ENCODE peak calls at places on chromosomes 12 and 14, in six cellular contexts. J is HepG2, Z is AG04450, C is WTC11, E is endothelial cell, H is fibroblast of lung. W is an unnamed sample.

GRCh38 chr12:69553626-69554248 is 31.5 kb upstream of the CCT2 start:
- DNase-seq in E (no peak), J (peak), H (peak), C (no peak), Z (no peak), W (peak)

GRCh38 chr14:58663494-58664111 is 25.8 kb downstream of the DACT1 start:
- DNase-seq in Z (peak), J (no peak), H (peak), C (no peak), E (no peak), W (peak)

GRCh38 chr14:33945329-33945728 is 5.5 kb downstream of the EGLN3 start:
- DNase-seq in C (no peak), E (no peak), J (no peak), Z (no peak), H (no peak), W (no peak)

GRCh38 chr12:47650469-47650868 is 55.4 kb downstream of the RPAP3 start:
- DNase-seq in C (no peak), E (no peak), H (peak), Z (no peak), J (no peak), W (no peak)

GRCh38 chr14:99321955-99322730 is 50.1 kb upstream of the BCL11B start:
- DNase-seq in C (no peak), E (no peak), J (no peak), H (no peak), Z (no peak), W (no peak)

GRCh38 chr12:53735-54095 is 12.9 kb upstream of the IQSEC3 start:
- DNase-seq in Z (no peak), E (no peak), H (no peak), J (no peak), C (no peak), W (no peak)

GRCh38 chr14:79643132-79643531 is 568.2 kb downstream of the DIO2 start:
- DNase-seq in C (no peak), E (no peak), Z (no peak), J (no peak), H (no peak), W (no peak)

GRCh38 chr12:63400746-63401145 is 249.7 kb upstream of the AVPR1A start:
- DNase-seq in E (no peak), Z (no peak), H (peak), C (no peak), J (peak), W (no peak)

GRCh38 chr14:101525646-101526527 is 35.4 kb upstream of the DIO3 start:
- DNase-seq in C (no peak), E (no peak), J (no peak), H (no peak), Z (no peak), W (no peak)

GRCh38 chr12:23767834-23768233 is 181.6 kb downstream of the SOX5 start:
- DNase-seq in H (peak), E (no peak), Z (no peak), C (no peak), J (no peak), W (no peak)

GRCh38 chr12:57166971-57167371 is 19.6 kb upstream of the LRP1-AS start:
- DNase-seq in E (no peak), H (peak), Z (no peak), C (no peak), J (no peak), W (peak)

GRCh38 chr14:68210729-68211299 is 391.2 kb downstream of the RAD51B start:
- DNase-seq in H (peak), J (peak), C (no peak), Z (peak), E (no peak), W (peak)

GRCh38 chr12:8687846-8688601 is 9.8 kb upstream of the RIMKLB start:
- DNase-seq in C (no peak), E (peak), J (no peak), H (peak), Z (peak), W (peak)

GRCh38 chr14:60512952-60513554 is 4.1 kb downstream of the SIX6 start:
- DNase-seq in Z (no peak), E (no peak), J (no peak), C (peak), H (no peak), W (no peak)

GRCh38 chr14:77158175-77158908 is 16.8 kb upstream of the ZDHHC22 start:
- DNase-seq in J (no peak), E (no peak), H (peak), Z (peak), C (peak), W (peak)

GRCh38 chr12:122946690-122947271 is 19.5 kb downstream of the ABCB9 start:
- DNase-seq in H (peak), Z (peak), E (no peak), J (peak), C (no peak), W (peak)
- TF ChIP-seq CTCF in H (peak), Z (peak), E (no peak), J (peak), C (no peak), W (peak)

DNA sequence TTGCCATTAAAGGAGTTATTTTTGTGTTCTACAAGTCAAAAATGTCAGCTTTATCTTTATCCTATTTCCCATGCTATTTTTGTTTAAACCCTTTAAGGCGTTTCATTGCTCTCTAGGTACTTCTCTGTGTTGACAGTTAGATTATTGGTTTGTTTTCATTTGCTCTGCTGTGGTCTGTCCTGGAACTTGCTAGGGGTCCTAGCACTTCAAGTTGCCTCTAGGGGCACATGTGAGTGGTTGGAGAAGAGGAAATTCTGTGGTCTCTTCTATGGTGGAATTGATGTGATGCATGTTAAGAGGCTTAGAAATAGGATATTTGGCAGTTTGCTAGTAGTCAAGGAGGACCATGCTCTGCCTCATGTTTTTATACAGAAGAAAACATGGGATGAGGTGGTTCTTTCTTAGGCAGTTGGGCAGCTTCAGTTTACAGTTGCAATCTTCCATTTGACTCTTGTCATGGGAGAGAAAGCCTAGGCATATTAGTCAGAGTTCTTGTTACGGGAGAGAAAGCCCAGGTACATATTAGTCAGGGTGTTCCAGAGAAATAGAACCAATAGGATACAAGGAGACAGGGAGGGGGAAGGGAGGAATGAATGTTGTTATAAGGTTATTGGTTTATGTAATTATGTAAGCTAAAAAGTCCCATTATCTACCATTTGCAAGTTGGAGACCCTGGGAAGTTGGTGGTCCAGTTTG is 14.4 kb downstream of the TTLL5 start:
- DNase-seq in Z (no peak), J (no peak), E (no peak), H (no peak), C (no peak), W (no peak)
- TF ChIP-seq CTCF in Z (peak), J (no peak), E (no peak), H (peak), C (no peak), W (no peak)

DNA sequence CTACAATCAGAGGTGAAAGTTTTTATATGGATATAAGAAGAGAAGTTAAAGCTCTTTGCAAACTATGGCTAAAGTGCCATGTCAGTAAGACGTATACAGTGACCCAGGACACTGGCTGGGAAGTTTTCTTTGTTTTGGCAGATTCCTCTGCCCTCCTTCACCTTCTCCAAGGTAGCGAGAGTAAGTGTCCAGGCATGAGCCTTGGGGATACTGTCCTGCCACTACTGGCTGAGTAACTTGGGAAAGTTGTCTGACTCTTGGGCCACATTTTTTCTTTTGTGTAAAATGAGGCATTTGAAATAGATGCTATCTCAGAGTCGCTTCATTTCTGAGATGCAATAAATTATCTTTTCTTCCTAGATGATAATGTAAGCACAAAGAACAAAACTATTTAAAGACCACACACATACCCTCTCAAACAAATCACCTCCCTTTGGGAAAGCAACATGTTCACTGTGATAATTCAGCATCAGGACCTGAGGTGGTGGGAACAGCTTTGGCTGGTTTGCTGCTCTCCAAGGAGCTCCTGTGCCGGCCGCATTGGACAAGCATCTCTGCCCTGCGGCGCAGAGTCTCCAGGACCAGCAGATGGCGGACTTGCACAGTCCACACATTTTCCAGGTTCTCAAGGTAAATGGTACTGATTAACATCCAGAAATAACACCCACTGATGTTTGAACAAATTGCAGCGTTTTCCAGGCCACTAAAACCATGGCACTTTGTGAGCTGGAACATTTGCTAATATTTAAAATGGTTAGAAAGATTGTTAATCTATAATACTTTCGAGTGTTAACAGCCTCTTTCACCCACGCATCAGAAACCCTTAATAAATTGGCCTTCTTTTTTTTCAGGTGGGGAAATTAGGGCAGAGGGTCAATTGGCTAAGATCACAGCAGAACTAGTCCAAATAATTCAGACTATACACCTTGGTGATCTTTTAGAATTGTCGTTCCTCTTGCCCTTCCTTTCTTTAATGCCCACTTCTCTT is 106.2 kb downstream of the PTCSC3 start:
- DNase-seq in E (peak), C (peak), Z (peak), H (peak), J (peak), W (peak)
- TF ChIP-seq CTCF in E (peak), C (peak), Z (peak), H (peak), J (peak), W (peak)

DNA sequence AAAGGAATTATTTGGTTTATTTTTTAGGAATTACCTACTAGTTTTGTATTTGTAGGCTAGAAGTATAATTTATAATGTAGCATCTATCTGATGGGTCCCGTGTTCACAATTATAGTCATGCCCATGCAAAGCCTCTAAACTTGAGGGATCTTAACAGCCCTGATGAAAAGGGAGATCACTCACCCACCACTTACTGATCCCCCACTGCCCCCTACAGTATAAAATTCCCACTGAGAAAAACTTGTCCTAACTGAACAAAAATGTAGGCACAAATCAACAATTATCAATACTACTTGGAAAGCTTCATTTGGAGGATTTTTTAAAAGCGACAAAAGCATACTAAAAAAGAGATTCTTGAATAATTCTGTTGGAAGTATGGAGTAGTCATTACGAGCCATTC is 21.0 kb downstream of the WIF1 start:
- DNase-seq in J (peak), H (no peak), E (peak), Z (no peak), C (no peak), W (no peak)
- TF ChIP-seq CTCF in J (peak), H (peak), E (peak), Z (peak), C (peak), W (no peak)

GRCh38 chr12:49716546-49716945 is 9.3 kb upstream of the FMNL3 start:
- DNase-seq in Z (no peak), J (no peak), H (no peak), E (no peak), C (no peak), W (no peak)

GRCh38 chr12:49720214-49720613 is 13.0 kb upstream of the FMNL3 start:
- DNase-seq in C (no peak), H (no peak), J (peak), Z (no peak), E (no peak), W (peak)
- TF ChIP-seq CTCF in C (no peak), H (no peak), J (peak), Z (peak), E (no peak), W (no peak)

DNA sequence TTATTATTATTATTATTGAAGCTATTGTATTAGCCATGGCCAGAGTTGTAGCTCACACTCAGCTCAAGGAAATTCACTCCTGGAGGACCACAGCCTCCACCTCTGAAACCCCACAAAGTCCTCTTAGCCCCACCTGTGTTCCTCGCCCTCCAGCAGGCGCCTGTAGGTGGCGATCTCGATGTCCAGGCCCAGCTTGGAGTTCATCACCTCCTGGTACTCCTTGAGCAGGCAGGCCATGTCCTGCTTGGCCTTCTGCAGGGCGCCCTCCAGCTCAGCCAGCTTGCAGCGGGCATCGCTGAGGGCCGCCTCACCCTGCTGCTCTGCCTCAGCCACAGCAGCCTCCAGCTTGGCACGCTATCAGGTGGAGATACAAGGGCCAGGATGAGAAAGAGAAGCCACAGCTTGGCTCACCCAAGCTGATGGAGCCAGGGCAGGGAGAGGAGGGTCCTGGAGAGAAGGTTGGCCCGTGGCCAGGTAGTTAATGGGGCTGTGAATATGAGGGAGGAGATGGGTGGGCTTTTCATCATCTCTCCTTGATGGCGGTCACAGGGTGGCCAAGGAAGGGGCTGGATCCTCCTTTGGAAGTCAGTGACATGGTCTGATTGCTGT is 5.1 kb downstream of the KRT85 start:
- DNase-seq in J (no peak), Z (no peak), H (no peak), E (peak), C (peak), W (no peak)
- TF ChIP-seq CTCF in J (peak), Z (peak), H (peak), E (no peak), C (peak), W (no peak)